ENCODE peak calls at places on chromosomes 16 and 17, in five cellular contexts. E is aorta, J is GM12878, M is frontal cortex, Y is kidney glomerular epithelial cell. B is an unnamed sample.

GRCh38 chr17:17935321-17936271 is 36.6 kb downstream of the TOM1L2 start:
- DNase-seq in J (no peak), E (peak; percentile 66), M (no peak), Y (peak; percentile 57), B (peak; percentile 57)

GRCh38 chr17:11608396-11608795 is 10.1 kb downstream of the DNAH9 start:
- DNase-seq in E (no peak), Y (peak; percentile 48), M (no peak), J (no peak), B (no peak)

GRCh38 chr17:5711344-5711743 is 127.0 kb upstream of the NLRP1 start:
- DNase-seq in Y (no peak), E (no peak), M (no peak), J (no peak), B (no peak)

GRCh38 chr16:77974883-77975282 is 47.5 kb upstream of the CLEC3A start:
- DNase-seq in Y (peak; percentile 2), M (no peak), J (no peak), E (no peak), B (no peak)

GRCh38 chr16:21277927-21278706 is at the start of gene CRYM:
- DNase-seq in E (peak; percentile 73), M (no peak), J (no peak), Y (peak; percentile 20), B (no peak)

GRCh38 chr17:12545877-12546513 is 119.7 kb upstream of the MYOCD start:
- DNase-seq in E (no peak), M (peak; percentile 3), Y (peak; percentile 80), J (no peak), B (peak; percentile 21)

GRCh38 chr17:80678621-80679020 is 134.0 kb downstream of the RPTOR start:
- DNase-seq in M (no peak), Y (no peak), E (no peak), J (no peak), B (no peak)

GRCh38 chr17:77428901-77429734 is 288.3 kb downstream of the SEC14L1 start:
- DNase-seq in J (no peak), Y (no peak), M (no peak), E (no peak), B (no peak)

GRCh38 chr16:51376080-51376479 is 225.0 kb upstream of the SALL1 start:
- DNase-seq in E (no peak), J (no peak), Y (no peak), M (no peak), B (no peak)

GRCh38 chr16:1291576-1291974 is 17.9 kb upstream of the UBE2I start:
- DNase-seq in J (no peak), Y (no peak), M (no peak), E (no peak), B (no peak)

GRCh38 chr16:67207116-67207856 is 8.4 kb downstream of the ELMO3 start:
- DNase-seq in M (no peak), J (no peak), E (no peak), Y (no peak), B (no peak)

GRCh38 chr17:30113213-30113612 is 3.4 kb upstream of the NSRP1 start:
- DNase-seq in M (no peak), Y (no peak), E (no peak), J (peak; percentile 56), B (no peak)

GRCh38 chr16:25135239-25135878 is 23.8 kb downstream of the LCMT1 start:
- DNase-seq in J (no peak), M (no peak), E (no peak), Y (peak; percentile 17), B (peak; percentile 18)

GRCh38 chr17:4557626-4558310 is 2.6 kb upstream of the MYBBP1A start:
- DNase-seq in Y (no peak), M (no peak), E (peak; percentile 35), J (no peak), B (no peak)

GRCh38 chr17:11852231-11852630 is 145.0 kb downstream of the ZNF18 start:
- DNase-seq in J (no peak), Y (no peak), M (no peak), E (no peak), B (no peak)

B was measured in amniotic stem cell.